ENCODE peak calls at places on chromosomes 12 and 14, in ten cellular contexts. I, G, P, O, J, Q, W, B, T and H are unnamed samples.

GRCh38 chr12:50637870-50638481 is 125.9 kb upstream of the ATF1 start:
- DNase-seq in I (no peak), G (no peak), P (no peak), O (peak), J (no peak), Q (no peak), W (peak), B (no peak), T (no peak), H (no peak)

GRCh38 chr12:292186-292585 is 29.6 kb upstream of the SLC6A13 start:
- DNase-seq in I (no peak), G (no peak), P (no peak), O (no peak), J (no peak), Q (no peak), W (no peak), B (no peak), T (no peak), H (no peak)

GRCh38 chr14:61477845-61478438 is 156.6 kb downstream of the PRKCH start:
- DNase-seq in I (peak), G (no peak), P (no peak), O (peak), J (no peak), Q (no peak), W (no peak), B (peak), T (peak), H (no peak)

GRCh38 chr12:47033081-47033480 is 46.3 kb upstream of the PCED1B start:
- DNase-seq in I (no peak), G (peak), P (no peak), O (no peak), J (no peak), Q (no peak), W (no peak), B (peak), T (no peak), H (no peak)

GRCh38 chr12:71948390-71948789 is 9.7 kb downstream of the TPH2 start:
- DNase-seq in I (no peak), G (no peak), P (no peak), O (no peak), J (no peak), Q (no peak), W (no peak), B (no peak), T (no peak), H (no peak)

GRCh38 chr12:43692064-43692463 is 66.5 kb downstream of the PUS7L start:
- DNase-seq in I (no peak), G (no peak), P (no peak), O (no peak), J (no peak), Q (no peak), W (peak), B (no peak), T (no peak), H (no peak)

GRCh38 chr12:87196329-87196728 is 832.9 kb downstream of the C12orf50 start:
- DNase-seq in I (no peak), G (no peak), P (no peak), O (no peak), J (no peak), Q (no peak), W (no peak), B (no peak), T (no peak), H (no peak)

GRCh38 chr12:42024495-42024830 is 120.2 kb downstream of the GXYLT1 start:
- DNase-seq in I (no peak), G (no peak), P (no peak), O (no peak), J (no peak), Q (no peak), W (no peak), B (no peak), T (no peak), H (no peak)

GRCh38 chr14:24673534-24674203 is 39.7 kb upstream of the GZMB start:
- DNase-seq in I (peak), G (no peak), P (no peak), O (no peak), J (no peak), Q (peak), W (peak), B (no peak), T (no peak), H (no peak)

GRCh38 chr14:88085736-88086135 is 80.8 kb downstream of the GPR65 start:
- DNase-seq in I (no peak), G (no peak), P (no peak), O (no peak), J (no peak), Q (no peak), W (no peak), B (no peak), T (no peak), H (no peak)

GRCh38 chr14:49770212-49770817 is 2.4 kb downstream of the KLHDC2 start:
- DNase-seq in I (no peak), G (no peak), P (no peak), O (peak), J (no peak), Q (no peak), W (no peak), B (no peak), T (no peak), H (no peak)

GRCh38 chr14:72613196-72613974 is 280.5 kb downstream of the DPF3 start:
- DNase-seq in I (no peak), G (peak), P (no peak), O (no peak), J (no peak), Q (no peak), W (no peak), B (peak), T (peak), H (peak)